ENCODE peak calls at places on chromosomes 1 and 21, in four cellular contexts. V is uterus, S is kidney, H is body of pancreas. W is an unnamed sample. For H3K4me1, the result is how much of the 10 kb centered on the place peaks cover.

GRCh38 chr1:106814418-106814817 is 242.1 kb upstream of the PRMT6 start:
- DNase-seq in V (no peak), S (no peak), H (no peak), W (no peak)

GRCh38 chr1:206002160-206002559 is 1.0 kb downstream of the RAB7B start:
- DNase-seq in V (no peak), S (no peak), H (no peak), W (no peak)

GRCh38 chr1:55717111-55717510 is 501.9 kb upstream of the USP24 start:
- DNase-seq in V (no peak), S (no peak), H (no peak), W (no peak)

GRCh38 chr1:21857142-21857839 is 45.2 kb downstream of the LDLRAD2 start:
- DNase-seq in V (no peak), S (no peak), H (no peak), W (no peak)

GRCh38 chr1:109739738-109740614 is 862 bp downstream of the GSTM3 start:
- DNase-seq in V (peak), S (peak), H (peak), W (peak)

GRCh38 chr1:15703562-15703961 is 19.4 kb downstream of the PLEKHM2 start:
- DNase-seq in V (peak), S (peak), H (peak), W (peak)

GRCh38 chr1:65395887-65396612 is 24.4 kb upstream of the LEPR start:
- DNase-seq in V (no peak), S (no peak), H (no peak), W (peak)

GRCh38 chr21:45820171-45821091 is 161.1 kb upstream of the COL6A1 start:
- DNase-seq in V (peak), S (peak), H (peak), W (peak)

GRCh38 chr1:37032660-37033354 is 1.5 kb downstream of the GRIK3 start:
- DNase-seq in V (no peak), S (no peak), H (no peak), W (no peak)

GRCh38 chr1:153881764-153882163 is 41.0 kb downstream of the GATAD2B start:
- DNase-seq in V (no peak), S (no peak), H (no peak), W (no peak)

GRCh38 chr21:45990741-45991605 is 9.4 kb downstream of the COL6A1 start:
- DNase-seq in V (peak), S (peak), H (peak), W (no peak)

GRCh38 chr21:28308516-28308915 is 684.2 kb downstream of the LTN1 start:
- DNase-seq in V (no peak), S (no peak), H (no peak), W (no peak)

GRCh38 chr1:43207229-43207853 is 35.2 kb downstream of the CFAP57 start:
- DNase-seq in V (no peak), S (no peak), H (no peak), W (peak)

GRCh38 chr1:95118019-95118499 is 904 bp downstream of the TLCD4 start:
- DNase-seq in V (no peak), S (no peak), H (no peak), W (peak)

GRCh38 chr1:7300893-7301292 is 470.2 kb upstream of the VAMP3 start:
- DNase-seq in V (no peak), S (no peak), H (no peak), W (peak)

GRCh38 chr1:41422306-41422705 is 61.1 kb downstream of the FOXO6 start:
- DNase-seq in V (no peak), S (no peak), H (no peak), W (no peak)

DNA sequence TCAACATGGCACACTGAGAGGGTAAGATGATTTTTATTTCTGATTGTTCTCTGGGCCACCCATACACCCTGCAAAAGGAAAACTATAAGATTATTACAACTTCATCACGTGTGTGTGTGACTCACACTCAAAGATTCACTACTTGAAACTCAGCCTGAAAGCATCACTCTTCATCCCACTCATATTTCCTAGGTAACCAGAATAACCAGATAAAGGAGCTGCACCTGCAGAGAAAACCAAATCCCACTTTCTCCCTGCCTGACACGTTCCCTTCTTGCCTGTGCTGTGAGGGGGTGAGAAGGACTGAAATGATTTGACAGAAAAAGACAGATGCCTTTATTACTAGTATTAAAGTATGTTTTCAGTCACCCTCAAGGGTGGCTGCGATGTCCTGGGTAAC is 131.6 kb downstream of the TGFBR3 start:
- DNase-seq in V (no peak), S (no peak), H (no peak), W (no peak)
- H3K4me1 ChIP-seq in V (half or more), S (under half), H (under half), W (under half)

DNA sequence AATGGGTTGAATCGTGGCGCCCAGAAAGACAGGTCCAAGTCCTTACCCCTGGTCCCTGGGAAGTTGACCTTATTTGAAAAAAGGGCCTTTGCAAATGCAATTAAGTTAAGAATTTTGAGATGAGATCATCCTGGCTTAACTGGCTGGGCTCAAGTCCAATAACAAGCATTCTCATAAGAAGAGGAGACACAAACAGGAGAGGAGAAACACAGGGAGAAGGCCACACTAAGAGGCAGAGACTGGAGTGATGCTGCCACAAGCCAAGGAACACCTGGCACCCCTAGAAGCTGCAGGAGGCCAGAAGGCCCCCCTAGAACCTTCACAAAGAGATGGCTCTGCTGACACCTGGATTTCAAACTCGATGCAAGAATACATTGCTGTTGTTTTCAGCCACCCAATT is 44.6 kb downstream of the PDPN start:
- DNase-seq in V (no peak), S (no peak), H (no peak), W (no peak)
- H3K4me3 ChIP-seq in V (no peak), S (no peak), H (no peak), W (no peak)

GRCh38 chr1:29504709-29505410 is 268.5 kb downstream of the PTPRU start:
- DNase-seq in V (no peak), S (no peak), H (no peak), W (no peak)
- H3K27ac ChIP-seq in V (no peak), S (no peak), H (no peak), W (no peak)

GRCh38 chr1:117631761-117632160 is 25.9 kb downstream of the TENT5C start:
- DNase-seq in V (no peak), S (no peak), H (peak), W (no peak)

GRCh38 chr1:117632269-117633067 is 26.6 kb downstream of the TENT5C start:
- DNase-seq in V (no peak), S (no peak), H (peak), W (peak)

GRCh38 chr1:117633423-117633822 is 27.6 kb downstream of the TENT5C start:
- DNase-seq in V (no peak), S (no peak), H (peak), W (no peak)

GRCh38 chr1:117633936-117634335 is 28.1 kb downstream of the TENT5C start:
- DNase-seq in V (no peak), S (no peak), H (no peak), W (no peak)

GRCh38 chr1:117633068-117633345 is 27.2 kb downstream of the TENT5C start:
- DNase-seq in V (no peak), S (no peak), H (no peak), W (no peak)
- H3K4me1 ChIP-seq in V (under half), S (under half), H (half or more), W (under half)

GRCh38 chr1:112714313-112715263 is 544 bp downstream of the PPM1J start:
- DNase-seq in V (peak), S (peak), H (peak), W (no peak)
- H3K4me3 ChIP-seq in V (peak), S (peak), H (peak), W (peak)

DNA sequence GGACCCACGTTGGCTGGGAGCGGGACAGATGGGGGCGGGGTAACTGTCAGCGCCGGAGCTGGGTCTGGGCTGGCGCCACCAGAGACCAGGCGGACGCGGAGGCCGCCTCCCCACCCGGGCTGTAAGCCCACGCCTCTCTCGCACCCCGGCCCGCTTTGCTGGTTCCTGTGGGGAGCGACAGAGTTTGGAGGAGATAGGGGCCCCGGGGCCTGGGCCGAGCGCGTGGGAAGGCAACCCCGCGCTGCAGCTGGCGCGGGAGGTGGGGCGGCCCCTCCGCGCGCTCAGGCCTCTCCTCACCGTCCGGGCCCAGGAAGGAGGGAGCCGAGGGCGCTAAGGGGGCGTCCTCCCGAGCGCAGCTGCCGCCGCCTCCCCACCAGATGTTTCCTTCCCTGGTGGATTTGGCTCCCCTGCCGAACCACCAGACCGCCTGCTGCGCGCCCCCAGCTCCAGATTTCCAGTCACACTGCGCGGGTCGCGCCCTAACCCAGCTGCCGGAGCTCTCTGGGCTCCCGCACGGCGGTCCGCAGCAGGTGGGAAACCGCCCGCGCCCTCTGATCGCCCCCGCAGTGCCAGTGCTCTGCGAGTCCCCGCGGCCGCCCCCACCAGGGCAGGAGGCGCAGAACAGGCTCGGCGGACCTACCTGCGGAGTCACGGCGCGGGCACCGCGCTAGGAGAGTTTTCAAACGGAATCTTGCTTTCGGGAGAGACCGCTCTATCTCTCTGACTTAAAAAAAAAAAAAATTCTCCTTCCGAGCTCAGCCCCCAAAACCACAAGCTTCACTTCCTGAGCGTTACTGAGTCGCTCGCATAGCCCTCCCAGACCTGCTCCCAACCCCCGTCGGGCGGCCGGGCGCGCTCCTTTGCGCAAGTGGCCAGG is 1.1 kb downstream of the GFI1 start:
- DNase-seq in V (no peak), S (peak), H (peak), W (peak)
- H3K27ac ChIP-seq in V (no peak), S (no peak), H (peak), W (no peak)

GRCh38 chr1:226408285-226409184 is 642 bp upstream of the PARP1 start:
- DNase-seq in V (peak), S (peak), H (peak), W (no peak)

GRCh38 chr1:226405411-226405988 is 2.4 kb downstream of the PARP1 start:
- DNase-seq in V (no peak), S (no peak), H (no peak), W (no peak)

GRCh38 chr1:226406401-226406881 is 1.5 kb downstream of the PARP1 start:
- DNase-seq in V (no peak), S (no peak), H (no peak), W (no peak)

GRCh38 chr1:226407497-226408284 is at the start of gene PARP1:
- DNase-seq in V (peak), S (peak), H (peak), W (peak)

GRCh38 chr1:226407199-226407496 is 745 bp downstream of the PARP1 start:
- DNase-seq in V (no peak), S (no peak), H (no peak), W (no peak)
- H3K4me1 ChIP-seq in V (under half), S (under half), H (under half), W (under half)